ENCODE peak calls at places on chromosomes 5 and 9, in four cellular contexts. B is tibial nerve; N is keratinocyte; I is CD8-positive, alpha-beta T cell. W is an unnamed sample.

GRCh38 chr9:95462419-95463121 is 54.2 kb downstream of the PTCH1 start:
- DNase-seq in N (peak; percentile 56), I (peak; percentile 60), B (peak; percentile 79), W (peak; percentile 54)

GRCh38 chr5:40030661-40031060 is 605.9 kb upstream of the DAB2 start:
- DNase-seq in B (no peak), N (no peak), I (no peak), W (no peak)

GRCh38 chr5:128252794-128253193 is 169.2 kb downstream of the SLC12A2 start:
- DNase-seq in B (no peak), N (no peak), I (no peak), W (no peak)

GRCh38 chr9:82363236-82363635 is 374.7 kb downstream of the SPATA31D1 start:
- DNase-seq in N (no peak), I (no peak), B (no peak), W (no peak)

GRCh38 chr5:127392762-127393161 is 102.2 kb downstream of the MEGF10 start:
- DNase-seq in B (no peak), N (no peak), I (no peak), W (no peak)

GRCh38 chr5:73654171-73654811 is 28.3 kb downstream of the ARHGEF28 start:
- DNase-seq in I (no peak), B (no peak), N (peak; percentile 95), W (no peak)

GRCh38 chr9:121222524-121223171 is 21.0 kb upstream of the RAB14 start:
- DNase-seq in I (no peak), N (no peak), B (no peak), W (no peak)

GRCh38 chr5:139886213-139886612 is 90.6 kb downstream of the PSD2 start:
- DNase-seq in B (no peak), I (no peak), N (no peak), W (no peak)

GRCh38 chr9:87675906-87676515 is 49.9 kb upstream of the CTSL start:
- DNase-seq in B (no peak), I (no peak), N (no peak), W (peak; percentile 47)

GRCh38 chr5:139690385-139691274 is 42.5 kb downstream of the CXXC5 start:
- DNase-seq in N (no peak), I (no peak), B (no peak), W (no peak)

GRCh38 chr9:94554439-94555331 is at the start of gene PCAT7:
- DNase-seq in I (no peak), N (no peak), B (no peak), W (peak; percentile 35)

GRCh38 chr5:16819522-16820167 is 116.4 kb downstream of the MYO10 start:
- DNase-seq in N (no peak), B (no peak), I (no peak), W (no peak)

GRCh38 chr9:96100385-96100978 is 201.5 kb downstream of the HSD17B3 start:
- DNase-seq in B (no peak), I (no peak), N (no peak), W (no peak)

GRCh38 chr9:7212101-7212500 is 454.3 kb downstream of the KDM4C start:
- DNase-seq in B (no peak), N (no peak), I (no peak), W (no peak)

GRCh38 chr9:110994771-110995241 is 43.5 kb downstream of the LPAR1 start:
- DNase-seq in I (no peak), B (no peak), N (no peak), W (no peak)

GRCh38 chr9:136488247-136489214 is 5.7 kb upstream of the SEC16A start:
- DNase-seq in I (peak; percentile 61), N (no peak), B (peak; percentile 67), W (peak; percentile 82)

GRCh38 chr9:75087279-75087823 is 604 bp downstream of the NMRK1 start:
- DNase-seq in I (no peak), B (no peak), N (no peak), W (peak; percentile 45)

GRCh38 chr9:92954078-92954861 is 6.9 kb downstream of the FGD3 start:
- DNase-seq in N (peak; percentile 59), B (no peak), I (peak; percentile 53), W (peak; percentile 65)

GRCh38 chr9:85224729-85225128 is 517.0 kb downstream of the AGTPBP1 start:
- DNase-seq in I (no peak), N (no peak), B (no peak), W (no peak)

GRCh38 chr5:17441351-17441750 is 56.7 kb upstream of the TAF11L2 start:
- DNase-seq in N (no peak), I (no peak), B (no peak), W (no peak)

GRCh38 chr5:179454354-179454753 is 96.0 kb upstream of the RUFY1 start:
- DNase-seq in I (no peak), N (no peak), B (no peak), W (no peak)
- H3K9me3 ChIP-seq in I (no peaks in the 10 kb centered on the region), N (peaks cover 12% of the 10 kb centered on the region), B (no peaks in the 10 kb centered on the region), W (no peaks in the 10 kb centered on the region)

GRCh38 chr9:124010303-124010664 is 1.3 kb upstream of the LHX2 start:
- DNase-seq in N (no peak), I (no peak), B (no peak), W (no peak)
- H3K4me3 ChIP-seq in N (no peak overlapping the region), I (no peak overlapping the region), B (no peak overlapping the region), W (no peak overlapping the region)

DNA sequence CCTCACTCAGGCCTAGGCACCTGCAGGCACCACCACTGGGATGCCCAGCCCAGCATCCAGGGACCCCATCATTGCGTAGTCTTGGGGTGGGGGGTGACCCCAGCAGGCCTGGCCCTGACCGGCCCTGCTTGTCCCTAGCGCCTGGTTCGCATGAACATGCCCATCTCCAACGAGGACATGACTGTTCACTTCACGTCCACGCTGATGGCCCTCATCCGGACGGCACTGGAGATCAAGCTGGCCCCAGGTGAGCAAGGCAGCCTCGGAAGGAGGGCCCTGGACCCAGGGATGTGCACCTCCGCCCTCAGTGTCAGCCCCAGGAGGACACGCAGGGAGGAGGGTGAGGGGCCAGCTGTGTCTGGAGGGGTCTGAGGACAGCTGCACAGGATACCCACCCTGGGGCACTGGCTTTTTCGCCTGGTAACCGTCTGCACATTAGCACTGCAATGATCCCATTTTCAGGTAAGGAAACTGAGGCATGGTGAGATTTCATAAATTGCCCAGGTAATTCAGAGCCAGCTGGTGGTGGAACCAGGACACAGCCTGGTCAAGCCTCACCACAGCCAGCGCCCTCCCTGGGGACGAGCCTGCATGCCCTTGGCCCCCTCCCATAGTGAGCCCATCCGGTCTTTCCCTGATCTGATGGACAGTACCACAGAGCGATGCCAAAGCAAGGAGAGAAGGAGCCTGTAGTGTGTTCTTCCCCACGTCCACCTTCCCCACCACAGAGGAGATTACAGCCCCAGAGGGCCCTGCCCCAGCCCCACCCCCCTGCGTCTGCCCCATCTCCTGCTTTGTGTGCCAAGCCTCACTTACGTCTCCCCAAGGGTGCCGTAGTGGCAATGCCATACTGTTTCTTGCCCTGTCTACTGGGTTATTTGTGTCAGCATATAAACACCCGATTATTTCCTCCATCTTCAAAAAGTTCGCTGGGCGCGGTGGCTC is 228.3 kb downstream of the CACNA1B start:
- DNase-seq in B (no peak), I (no peak), N (no peak), W (peak; percentile 21)
- H3K9me3 ChIP-seq in B (no peaks in the 10 kb centered on the region), I (no peaks in the 10 kb centered on the region), N (no peaks in the 10 kb centered on the region), W (peaks cover 2% of the 10 kb centered on the region)

GRCh38 chr5:54462281-54462680 is 6.8 kb downstream of the HSPB3 start:
- DNase-seq in B (no peak), I (no peak), N (no peak), W (no peak)
- H3K4me3 ChIP-seq in B (no peak overlapping the region), I (no peak overlapping the region), N (no peak overlapping the region), W (no peak overlapping the region)

DNA sequence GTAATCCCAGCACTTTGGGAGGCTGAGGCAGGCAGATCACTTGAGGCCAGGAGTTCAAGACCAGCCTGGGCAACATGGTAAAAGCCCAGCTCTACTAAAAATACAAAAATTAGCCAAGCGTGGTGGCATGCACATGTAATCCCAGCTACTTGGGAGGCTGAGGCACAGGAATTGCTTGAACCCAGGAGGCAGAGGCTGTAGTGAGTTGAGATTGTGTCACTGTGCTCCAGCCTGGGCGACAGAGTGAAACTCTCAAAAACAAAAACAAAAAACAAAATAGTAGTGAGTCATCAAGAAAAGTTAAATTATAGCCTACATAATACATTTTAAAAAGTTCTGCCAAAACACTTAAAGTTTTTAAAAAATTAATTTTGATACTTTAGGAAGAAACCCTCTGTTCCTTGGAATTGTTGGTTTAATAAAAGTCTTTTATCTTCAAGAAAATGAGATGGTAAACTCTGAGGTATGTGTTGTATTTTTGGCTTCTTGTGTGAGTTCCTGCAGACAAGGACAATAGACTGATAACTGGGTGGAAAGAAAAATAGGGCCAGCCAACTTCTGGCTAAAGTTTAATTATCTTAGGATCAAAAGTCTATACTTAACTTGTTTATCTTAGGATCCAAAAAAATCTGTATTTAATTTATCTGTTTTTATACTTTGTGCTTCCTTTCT is 9.3 kb downstream of the RUSC2 start:
- DNase-seq in I (no peak), N (no peak), B (no peak), W (no peak)
- H3K9me3 ChIP-seq in I (no peaks in the 10 kb centered on the region), N (no peaks in the 10 kb centered on the region), B (no peaks in the 10 kb centered on the region), W (no peaks in the 10 kb centered on the region)

GRCh38 chr5:178595145-178595544 is 5.0 kb upstream of the COL23A1 start:
- DNase-seq in I (no peak), N (no peak), B (no peak), W (no peak)
- H3K4me3 ChIP-seq in I (no peak overlapping the region), N (no peak overlapping the region), B (no peak overlapping the region), W (no peak overlapping the region)

GRCh38 chr5:141236516-141237313 is 8.5 kb upstream of the PCDHB15 start:
- DNase-seq in B (no peak), N (no peak), I (no peak), W (no peak)

GRCh38 chr5:141234109-141234508 is 11.0 kb downstream of the PCDHB14 start:
- DNase-seq in B (no peak), N (no peak), I (no peak), W (no peak)
- H3K9me3 ChIP-seq in B (peaks cover 88% of the 10 kb centered on the region), N (peaks cover 2% of the 10 kb centered on the region), I (peaks cover 12% of the 10 kb centered on the region), W (peaks cover 29% of the 10 kb centered on the region)

GRCh38 chr5:108380531-108381021 is 1.3 kb downstream of the FBXL17 start:
- DNase-seq in B (peak; percentile 10), N (no peak), I (no peak), W (peak; percentile 36)
- H3K4me3 ChIP-seq in B (peak overlapping the region; percentile 100), N (peak overlapping the region; percentile 84), I (peak overlapping the region; percentile 48), W (peak overlapping the region; percentile 97)

GRCh38 chr5:149325166-149325735 is 20.0 kb upstream of the GRPEL2 start:
- DNase-seq in N (peak; percentile 67), B (no peak), I (no peak), W (no peak)

GRCh38 chr5:149323235-149324205 is 21.8 kb upstream of the GRPEL2 start:
- DNase-seq in N (no peak), B (no peak), I (no peak), W (no peak)

GRCh38 chr5:149324639-149325038 is 20.7 kb upstream of the GRPEL2 start:
- DNase-seq in I (no peak), B (no peak), N (no peak), W (no peak)

GRCh38 chr5:149320791-149321330 is 24.4 kb upstream of the GRPEL2 start:
- DNase-seq in N (peak; percentile 64), I (no peak), B (peak; percentile 65), W (peak; percentile 86)

GRCh38 chr5:149322518-149322917 is 22.8 kb upstream of the GRPEL2 start:
- DNase-seq in I (no peak), N (no peak), B (no peak), W (no peak)
- H3K9me3 ChIP-seq in I (no peaks in the 10 kb centered on the region), N (no peaks in the 10 kb centered on the region), B (no peaks in the 10 kb centered on the region), W (no peaks in the 10 kb centered on the region)